ENCODE peak calls at places on chromosomes 2 and 18, in four cellular contexts. Y, R, Z and K are unnamed samples. For H3K4me1, the result is how much of the 10 kb centered on the place peaks cover.

GRCh38 chr2:675982-676646 is 1.1 kb downstream of the TMEM18 start:
- DNase-seq in Y (peak), R (peak), Z (peak), K (peak)

GRCh38 chr2:96508521-96509113 is 3.5 kb upstream of the NEURL3 start:
- DNase-seq in Y (no peak), R (no peak), Z (no peak), K (no peak)

GRCh38 chr2:20661028-20661980 is 5.6 kb upstream of the GDF7 start:
- DNase-seq in Y (peak), R (peak), Z (peak), K (peak)

GRCh38 chr2:222289280-222290250 is 9.2 kb downstream of the PAX3 start:
- DNase-seq in Y (no peak), R (no peak), Z (no peak), K (no peak)

GRCh38 chr2:239574434-239575156 is 173.8 kb upstream of the HDAC4 start:
- DNase-seq in Y (no peak), R (peak), Z (no peak), K (no peak)

GRCh38 chr2:123762221-123762620 is 262.9 kb upstream of the CNTNAP5 start:
- DNase-seq in Y (no peak), R (no peak), Z (no peak), K (no peak)

GRCh38 chr2:73850009-73850408 is 21.2 kb downstream of the STAMBP start:
- DNase-seq in Y (no peak), R (no peak), Z (no peak), K (no peak)

GRCh38 chr2:135056790-135057189 is 4.7 kb downstream of the RAB3GAP1 start:
- DNase-seq in Y (no peak), R (no peak), Z (no peak), K (no peak)

GRCh38 chr2:77008925-77009706 is 513.1 kb downstream of the LRRTM4 start:
- DNase-seq in Y (peak), R (no peak), Z (peak), K (peak)

GRCh38 chr2:188721231-188721630 is 252.9 kb upstream of the COL3A1 start:
- DNase-seq in Y (peak), R (no peak), Z (no peak), K (no peak)

GRCh38 chr2:65351234-65351947 is 81.0 kb downstream of the SPRED2 start:
- DNase-seq in Y (peak), R (no peak), Z (no peak), K (peak)

GRCh38 chr2:213090772-213091171 is 60.6 kb downstream of the IKZF2 start:
- DNase-seq in Y (no peak), R (no peak), Z (no peak), K (no peak)

GRCh38 chr2:238282861-238283738 is 5.3 kb downstream of the PER2 start:
- DNase-seq in Y (no peak), R (no peak), Z (no peak), K (no peak)

GRCh38 chr2:177172034-177172880 is 40.3 kb upstream of the HNRNPA3 start:
- DNase-seq in Y (peak), R (no peak), Z (peak), K (peak)

GRCh38 chr2:184956856-184957255 is 358.5 kb downstream of the ZNF804A start:
- DNase-seq in Y (no peak), R (no peak), Z (no peak), K (no peak)

GRCh38 chr18:79245517-79246001 is 150.2 kb upstream of the NFATC1 start:
- DNase-seq in Y (no peak), R (no peak), Z (peak), K (no peak)

GRCh38 chr2:16973586-16974274 is 308.1 kb upstream of the CYRIA start:
- DNase-seq in Y (peak), R (no peak), Z (no peak), K (peak)

GRCh38 chr2:79082987-79083386 is 4.8 kb downstream of the REG1B start:
- DNase-seq in Y (no peak), R (no peak), Z (no peak), K (no peak)

GRCh38 chr2:224412064-224412921 is 10.4 kb upstream of the FAM124B start:
- DNase-seq in Y (peak), R (no peak), Z (no peak), K (peak)

GRCh38 chr18:6731197-6731596 is 1.7 kb downstream of the ARHGAP28 start:
- DNase-seq in Y (peak), R (peak), Z (peak), K (peak)

GRCh38 chr2:170930132-170931109 is 1.4 kb downstream of the GORASP2 start:
- DNase-seq in Y (peak), R (peak), Z (peak), K (peak)

GRCh38 chr2:72613931-72614330 is 211.9 kb downstream of the EXOC6B start:
- DNase-seq in Y (no peak), R (no peak), Z (no peak), K (no peak)

GRCh38 chr2:177314722-177315264 is 50.3 kb upstream of the NFE2L2 start:
- DNase-seq in Y (no peak), R (no peak), Z (no peak), K (no peak)

GRCh38 chr2:39437522-39438296 is 624 bp upstream of the MAP4K3 start:
- DNase-seq in Y (peak), R (peak), Z (peak), K (no peak)

GRCh38 chr18:75231053-75231406 is 20.4 kb downstream of the TSHZ1 start:
- DNase-seq in Y (no peak), R (no peak), Z (no peak), K (no peak)

GRCh38 chr18:27540126-27540525 is 355.0 kb upstream of the CHST9 start:
- DNase-seq in Y (no peak), R (peak), Z (no peak), K (no peak)

GRCh38 chr18:13611616-13612110 is 114.7 kb downstream of the FAM210A start:
- DNase-seq in Y (peak), R (no peak), Z (no peak), K (peak)

GRCh38 chr2:37020887-37021796 is 54.8 kb upstream of the STRN start:
- DNase-seq in Y (peak), R (no peak), Z (no peak), K (peak)

GRCh38 chr18:76588591-76589303 is 93.7 kb upstream of the ZNF516 start:
- DNase-seq in Y (peak), R (peak), Z (no peak), K (peak)

GRCh38 chr2:56128235-56128634 is 55.6 kb upstream of the CCDC85A start:
- DNase-seq in Y (no peak), R (no peak), Z (no peak), K (no peak)

GRCh38 chr2:66324924-66325583 is 109.9 kb upstream of the MEIS1 start:
- DNase-seq in Y (no peak), R (no peak), Z (no peak), K (no peak)

GRCh38 chr2:241986836-241987641 is 117.5 kb downstream of the RTP5 start:
- DNase-seq in Y (no peak), R (no peak), Z (no peak), K (no peak)

GRCh38 chr2:188524519-188525113 is 232.9 kb downstream of the GULP1 start:
- DNase-seq in Y (peak), R (peak), Z (peak), K (peak)

GRCh38 chr18:51525453-51526225 is 328.2 kb upstream of the MEX3C start:
- DNase-seq in Y (no peak), R (no peak), Z (no peak), K (no peak)

GRCh38 chr2:211829725-211830124 is 708.9 kb downstream of the ERBB4 start:
- DNase-seq in Y (no peak), R (no peak), Z (no peak), K (no peak)

GRCh38 chr2:147660680-147661079 is 184.1 kb upstream of the ACVR2A start:
- DNase-seq in Y (no peak), R (no peak), Z (no peak), K (no peak)

DNA sequence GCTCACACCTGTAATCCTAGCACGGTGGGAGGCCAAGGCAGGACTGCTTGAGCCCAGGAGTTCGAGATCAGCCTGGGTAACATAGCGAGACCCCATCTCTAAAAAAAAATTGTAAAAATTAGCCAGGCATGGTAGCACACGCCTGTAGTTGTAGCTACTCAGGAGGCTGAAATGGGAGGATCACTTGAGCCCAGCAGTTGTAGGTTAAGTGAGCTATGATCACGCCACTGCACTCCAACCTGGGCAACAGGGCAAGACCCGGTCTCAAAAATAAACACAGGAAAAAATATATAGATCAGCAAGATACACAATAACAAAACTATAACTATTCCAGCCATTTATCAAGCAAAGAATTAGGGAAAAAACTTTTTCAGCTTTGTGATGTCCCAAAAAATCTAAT is 3.0 kb downstream of the SF3B1 start:
- DNase-seq in Y (no peak), R (no peak), Z (no peak), K (no peak)
- H3K4me1 ChIP-seq in Y (under half), R (under half), Z (under half), K (under half)

GRCh38 chr2:172977330-172978052 is 98.2 kb upstream of the MAP3K20 start:
- DNase-seq in Y (no peak), R (peak), Z (no peak), K (no peak)
- TF ChIP-seq CTCF in Y (no peak), R (peak), Z (peak), K (no peak)

GRCh38 chr2:27638709-27639108 is 9.9 kb downstream of the GPN1 start:
- DNase-seq in Y (peak), R (no peak), Z (peak), K (peak)
- H3K4me2 ChIP-seq in Y (no peak), R (no peak), Z (peak), K (peak)

DNA sequence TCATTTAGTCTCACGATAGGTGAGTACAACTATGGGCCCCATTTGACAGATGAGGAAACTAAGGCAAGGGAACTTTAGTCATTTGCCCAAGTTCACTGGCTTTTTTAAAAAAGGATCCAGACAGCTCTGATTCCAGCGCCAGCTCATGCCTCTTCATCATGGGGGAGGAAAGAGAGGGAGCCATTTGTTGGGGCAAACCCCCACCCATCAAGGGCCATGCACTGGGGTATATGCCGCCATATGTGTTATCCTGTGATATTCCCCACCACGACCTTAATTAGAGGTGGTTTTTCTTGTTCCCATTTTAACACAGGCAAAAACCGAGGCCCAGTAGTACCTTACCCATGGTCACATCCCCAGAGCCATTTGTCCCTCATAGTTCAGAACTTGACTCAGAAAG is 649 bp upstream of the GPBAR1 start:
- DNase-seq in Y (no peak), R (no peak), Z (no peak), K (no peak)
- H3K4me1 ChIP-seq in Y (under half), R (under half), Z (under half), K (under half)

DNA sequence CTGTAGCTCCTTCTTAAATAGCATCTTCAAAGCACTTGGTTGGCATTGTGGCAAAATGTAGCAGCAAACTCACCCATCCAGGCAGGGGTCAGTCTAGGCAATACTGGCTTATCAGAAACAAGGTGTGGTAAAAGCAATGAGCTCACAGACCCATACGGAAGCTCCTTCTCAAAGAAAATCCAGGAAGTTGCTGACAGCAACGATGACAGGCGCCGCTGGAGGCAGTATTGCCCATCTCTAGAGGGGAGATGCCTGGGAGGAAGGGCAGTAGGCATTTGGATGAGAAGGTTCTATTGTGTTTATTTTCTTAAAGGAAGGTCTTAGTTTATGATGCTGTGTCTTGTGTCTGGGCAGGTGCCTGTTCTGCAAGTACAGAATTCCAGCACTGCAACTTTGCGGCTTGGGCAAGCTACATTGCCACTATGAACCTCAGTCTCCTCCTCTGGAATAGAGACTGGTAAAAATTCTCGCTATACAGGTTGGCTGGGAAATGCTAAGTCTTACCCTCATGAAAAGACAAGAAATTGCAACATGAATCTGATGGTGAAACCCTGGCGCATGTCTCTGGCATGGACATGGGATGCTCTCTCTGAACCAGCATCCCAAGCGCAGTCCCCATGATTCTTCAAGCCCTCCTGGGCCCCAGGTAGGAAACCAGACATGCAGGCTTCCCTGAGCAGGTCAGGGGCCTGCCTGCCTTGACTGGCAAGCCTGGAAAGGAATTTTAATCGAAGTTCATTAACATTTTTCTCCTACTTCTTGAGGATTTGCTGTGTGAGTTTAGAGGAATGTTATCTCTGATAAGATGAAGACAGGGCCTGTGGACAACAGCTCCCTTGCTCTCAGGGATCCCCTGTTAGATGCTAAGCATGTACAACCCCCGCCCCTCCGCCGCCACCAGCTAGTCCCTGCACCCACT is 156.0 kb downstream of the TFCP2L1 start:
- DNase-seq in Y (no peak), R (peak), Z (peak), K (no peak)
- TF ChIP-seq CTCF in Y (peak), R (peak), Z (peak), K (peak)

GRCh38 chr2:62296034-62296832 is 100.3 kb downstream of the B3GNT2 start:
- DNase-seq in Y (no peak), R (no peak), Z (no peak), K (no peak)
- H3K4me2 ChIP-seq in Y (no peak), R (no peak), Z (no peak), K (no peak)

GRCh38 chr2:160384791-160385190 is 108.8 kb downstream of the RBMS1 start:
- DNase-seq in Y (no peak), R (no peak), Z (no peak), K (no peak)
- H3K4me1 ChIP-seq in Y (under half), R (under half), Z (under half), K (under half)

GRCh38 chr2:60659026-60659425 is 97.0 kb upstream of the PAPOLG start:
- DNase-seq in Y (no peak), R (no peak), Z (peak), K (no peak)
- TF ChIP-seq CTCF in Y (no peak), R (peak), Z (peak), K (no peak)

DNA sequence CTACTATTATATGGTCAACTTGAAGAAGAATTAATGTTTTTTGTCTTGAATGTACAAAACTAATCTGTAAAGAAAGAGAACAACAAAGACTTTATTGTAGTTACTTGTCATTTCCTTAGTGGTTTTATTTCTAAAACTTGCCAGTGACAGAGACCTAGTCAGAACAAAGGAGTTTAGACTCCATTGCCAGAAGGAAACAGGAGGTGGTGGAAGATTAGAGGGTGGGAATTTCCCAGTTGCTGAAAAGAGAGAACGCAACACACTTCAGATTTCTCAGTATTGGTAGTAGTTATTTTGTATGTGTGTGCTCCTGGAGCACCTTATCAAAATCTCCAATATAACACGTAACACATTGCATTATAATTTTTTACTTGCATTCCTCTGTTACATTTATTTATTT is 81.4 kb downstream of the CDCA7 start:
- DNase-seq in Y (no peak), R (no peak), Z (no peak), K (no peak)
- H3K4me2 ChIP-seq in Y (no peak), R (no peak), Z (no peak), K (no peak)

GRCh38 chr2:144451443-144451842 is 68.5 kb downstream of the ZEB2 start:
- DNase-seq in Y (no peak), R (no peak), Z (no peak), K (no peak)

GRCh38 chr2:144448389-144449027 is 71.4 kb downstream of the ZEB2 start:
- DNase-seq in Y (no peak), R (no peak), Z (no peak), K (no peak)

GRCh38 chr2:144447535-144447934 is 72.4 kb downstream of the ZEB2 start:
- DNase-seq in Y (no peak), R (no peak), Z (no peak), K (no peak)

GRCh38 chr2:144446136-144446535 is 73.8 kb downstream of the ZEB2 start:
- DNase-seq in Y (no peak), R (no peak), Z (no peak), K (no peak)

DNA sequence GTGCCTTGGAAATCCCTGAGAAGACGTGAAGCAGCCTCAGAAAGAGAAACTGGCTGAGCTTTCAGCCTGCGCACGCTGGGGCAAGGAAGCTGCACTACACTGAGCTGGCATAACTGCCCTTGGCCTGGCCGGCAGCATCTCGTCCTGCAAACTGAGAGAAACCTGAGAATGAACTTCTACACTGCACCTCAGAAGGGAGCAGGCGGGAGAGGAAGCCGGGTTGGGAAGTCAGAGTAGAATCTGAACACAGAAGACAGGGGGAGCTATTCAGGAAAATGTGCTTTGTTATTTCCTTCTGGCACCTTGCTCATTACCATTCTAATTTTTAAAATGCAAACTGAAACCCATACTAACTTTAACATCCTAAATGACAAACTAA is 70.9 kb downstream of the ZEB2 start:
- DNase-seq in Y (no peak), R (no peak), Z (no peak), K (no peak)
- H3K4me1 ChIP-seq in Y (under half), R (under half), Z (under half), K (under half)